ENCODE peak calls at places on chromosomes 2 and 18, in six cellular contexts. D is GM10248; A is effector memory CD8-positive, alpha-beta T cell; J is NB4; R is mesenteric fat pad; Y is NCI-H69. W is an unnamed sample.
A peak's percentile ranks its signal among the peaks of the same experiment; 100 is the strongest.

GRCh38 chr2:176781570-176782217 is 430.9 kb upstream of the HNRNPA3 start:
- DNase-seq in D (no peak), A (peak; percentile 1), J (peak; percentile 9), R (no peak), Y (peak; percentile 7), W (no peak)

GRCh38 chr2:73994544-73994831 is 9.8 kb downstream of the TET3 start:
- DNase-seq in D (no peak), A (no peak), J (no peak), R (no peak), Y (no peak), W (no peak)

GRCh38 chr2:101119431-101119830 is 31.8 kb downstream of the TBC1D8 start:
- DNase-seq in D (no peak), A (no peak), J (no peak), R (no peak), Y (no peak), W (no peak)

GRCh38 chr2:66127656-66128055 is 307.3 kb upstream of the MEIS1 start:
- DNase-seq in D (no peak), A (no peak), J (peak; percentile 47), R (no peak), Y (no peak), W (no peak)

GRCh38 chr2:132550285-132550684 is 119.7 kb downstream of the LYPD1 start:
- DNase-seq in D (no peak), A (no peak), J (no peak), R (no peak), Y (no peak), W (no peak)

GRCh38 chr2:24720310-24720709 is 72.9 kb downstream of the PTRHD1 start:
- DNase-seq in D (peak; percentile 43), A (no peak), J (no peak), R (no peak), Y (peak; percentile 44), W (no peak)

GRCh38 chr2:43399515-43400245 is 173.3 kb upstream of the ZFP36L2 start:
- DNase-seq in D (no peak), A (no peak), J (no peak), R (no peak), Y (peak; percentile 78), W (no peak)

GRCh38 chr2:150480241-150480640 is 7.2 kb downstream of the RND3 start:
- DNase-seq in D (no peak), A (no peak), J (no peak), R (no peak), Y (no peak), W (no peak)

GRCh38 chr2:109284816-109285215 is 155.8 kb downstream of the SH3RF3 start:
- DNase-seq in D (no peak), A (no peak), J (no peak), R (no peak), Y (no peak), W (no peak)

GRCh38 chr2:10159086-10159485 is 36.5 kb downstream of the RRM2 start:
- DNase-seq in D (no peak), A (no peak), J (no peak), R (no peak), Y (no peak), W (no peak)

GRCh38 chr2:237012577-237013237 is 73.0 kb upstream of the COPS8 start:
- DNase-seq in D (no peak), A (no peak), J (no peak), R (peak; percentile 67), Y (no peak), W (no peak)

GRCh38 chr2:23465138-23465537 is 80.2 kb downstream of the KLHL29 start:
- DNase-seq in D (no peak), A (no peak), J (no peak), R (no peak), Y (no peak), W (no peak)

GRCh38 chr2:164710252-164710633 is 89.0 kb upstream of the GRB14 start:
- DNase-seq in D (no peak), A (no peak), J (no peak), R (no peak), Y (no peak), W (no peak)

GRCh38 chr2:45575881-45576280 is 35.2 kb downstream of the SRBD1 start:
- DNase-seq in D (no peak), A (no peak), J (peak; percentile 67), R (no peak), Y (no peak), W (no peak)

GRCh38 chr2:176852667-176853066 is 359.9 kb upstream of the HNRNPA3 start:
- DNase-seq in D (no peak), A (peak; percentile 54), J (peak; percentile 3), R (no peak), Y (peak; percentile 75), W (no peak)

GRCh38 chr2:153408708-153409107 is 69.9 kb downstream of the RPRM start:
- DNase-seq in D (no peak), A (no peak), J (no peak), R (no peak), Y (no peak), W (no peak)

GRCh38 chr2:7272180-7272579 is 355.0 kb downstream of the RNF144A start:
- DNase-seq in D (no peak), A (no peak), J (no peak), R (no peak), Y (no peak), W (no peak)

GRCh38 chr18:3649135-3649558 is 199.2 kb downstream of the TGIF1 start:
- DNase-seq in D (no peak), A (no peak), J (no peak), R (no peak), Y (no peak), W (no peak)

GRCh38 chr2:239389414-239390329 is 11.1 kb downstream of the HDAC4 start:
- DNase-seq in D (no peak), A (no peak), J (no peak), R (peak; percentile 59), Y (no peak), W (no peak)

GRCh38 chr2:48532824-48533223 is 2.9 kb downstream of the STON1 start:
- DNase-seq in D (no peak), A (no peak), J (no peak), R (no peak), Y (no peak), W (no peak)

GRCh38 chr2:226793615-226794014 is 6.0 kb downstream of the IRS1 start:
- DNase-seq in D (no peak), A (no peak), J (peak; percentile 15), R (no peak), Y (no peak), W (no peak)

GRCh38 chr2:94870392-94871225 is 621 bp upstream of the TEKT4 start:
- DNase-seq in D (no peak), A (no peak), J (peak; percentile 33), R (no peak), Y (peak; percentile 41), W (peak; percentile 90)

GRCh38 chr2:74104839-74105238 is 42.9 kb downstream of the BOLA3 start:
- DNase-seq in D (no peak), A (no peak), J (no peak), R (no peak), Y (no peak), W (no peak)

GRCh38 chr2:190503088-190503487 is 31.4 kb downstream of the NEMP2 start:
- DNase-seq in D (no peak), A (no peak), J (no peak), R (no peak), Y (peak; percentile 61), W (no peak)

GRCh38 chr2:237482485-237482884 is 4.6 kb upstream of the MLPH start:
- DNase-seq in D (no peak), A (no peak), J (no peak), R (peak; percentile 89), Y (peak; percentile 87), W (peak; percentile 97)

GRCh38 chr2:88190808-88191721 is 20.9 kb downstream of the THNSL2 start:
- DNase-seq in D (peak; percentile 70), A (no peak), J (peak; percentile 63), R (no peak), Y (peak; percentile 76), W (no peak)

GRCh38 chr18:63311481-63312409 is 7.8 kb downstream of the BCL2 start:
- DNase-seq in D (peak; percentile 44), A (no peak), J (no peak), R (no peak), Y (no peak), W (no peak)

GRCh38 chr2:148519013-148519412 is 125.5 kb upstream of the EPC2 start:
- DNase-seq in D (no peak), A (no peak), J (no peak), R (no peak), Y (peak; percentile 92), W (no peak)

GRCh38 chr18:63579643-63580042 is 7.5 kb upstream of the SERPINB13 start:
- DNase-seq in D (no peak), A (no peak), J (no peak), R (no peak), Y (no peak), W (no peak)

GRCh38 chr2:133849341-133849740 is 281.1 kb upstream of the NCKAP5 start:
- DNase-seq in D (no peak), A (no peak), J (no peak), R (no peak), Y (no peak), W (no peak)

GRCh38 chr2:68018727-68019126 is 44.1 kb downstream of the C1D start:
- DNase-seq in D (no peak), A (no peak), J (no peak), R (no peak), Y (no peak), W (no peak)

GRCh38 chr2:42754021-42754775 is 9.7 kb downstream of the OXER1 start:
- DNase-seq in D (peak; percentile 55), A (no peak), J (peak; percentile 43), R (no peak), Y (no peak), W (no peak)

GRCh38 chr18:11366410-11366809 is 217.0 kb upstream of the PIEZO2 start:
- DNase-seq in D (no peak), A (no peak), J (no peak), R (no peak), Y (peak; percentile 11), W (no peak)

GRCh38 chr18:78948221-78948620 is 31.4 kb upstream of the SALL3 start:
- DNase-seq in D (no peak), A (no peak), J (no peak), R (no peak), Y (no peak), W (no peak)

GRCh38 chr2:139916822-139917221 is 1136.6 kb upstream of the NXPH2 start:
- DNase-seq in D (no peak), A (no peak), J (no peak), R (no peak), Y (peak; percentile 100), W (no peak)

W was measured in vagina.